ENCODE peak calls at places on chromosome 22, in nine cellular contexts. V is aorta, U is head of caudate nucleus, T is pancreas, I is mucosa of gallbladder, D is GM06990, C is bronchial epithelial cell, N is KBM-7, L is mesothelial cell of epicardium. G is an unnamed sample.

GRCh38 chr22:31826443-31826842 is 72.6 kb downstream of the DEPDC5 start:
- DNase-seq in V (no peak), N (no peak), U (peak; percentile 26), D (no peak), C (peak; percentile 76), L (no peak), T (no peak), I (no peak), G (no peak)

GRCh38 chr22:46878549-46878948 is 116.1 kb downstream of the TBC1D22A start:
- DNase-seq in I (no peak), V (no peak), T (no peak), D (no peak), N (no peak), C (no peak), U (no peak), L (no peak), G (no peak)

GRCh38 chr22:36478966-36479365 is 2.5 kb downstream of the TXN2 start:
- DNase-seq in C (no peak), N (no peak), T (no peak), I (no peak), L (no peak), U (no peak), V (no peak), D (no peak), G (no peak)

GRCh38 chr22:37898441-37899181 is 7.5 kb upstream of the MICALL1 start:
- DNase-seq in U (peak; percentile 74), T (peak; percentile 81), V (no peak), N (no peak), I (peak; percentile 53), C (peak; percentile 88), D (no peak), L (no peak), G (no peak)

GRCh38 chr22:30208631-30209603 is 37.6 kb downstream of the LIF start:
- DNase-seq in L (no peak), T (peak; percentile 63), U (no peak), N (no peak), V (peak; percentile 88), C (no peak), I (peak; percentile 85), D (no peak), G (peak; percentile 82)

GRCh38 chr22:20241579-20242392 is 26.3 kb downstream of the RTN4R start:
- DNase-seq in L (no peak), C (no peak), I (no peak), N (no peak), U (peak; percentile 51), D (no peak), V (peak; percentile 45), T (no peak), G (no peak)

GRCh38 chr22:36745301-36745995 is 30.5 kb downstream of the IFT27 start:
- DNase-seq in I (no peak), V (no peak), D (no peak), C (peak; percentile 50), T (no peak), N (no peak), L (no peak), U (no peak), G (no peak)

GRCh38 chr22:23067023-23067650 is 3.2 kb upstream of the GNAZ start:
- DNase-seq in U (peak; percentile 9), V (peak; percentile 42), D (no peak), L (peak; percentile 10), C (no peak), I (no peak), T (no peak), N (no peak), G (no peak)

GRCh38 chr22:41009222-41009948 is 58.2 kb downstream of the RBX1 start:
- DNase-seq in C (peak; percentile 43), N (peak; percentile 55), V (no peak), T (no peak), U (no peak), L (no peak), I (no peak), D (no peak), G (no peak)

GRCh38 chr22:47213571-47214230 is 451.3 kb downstream of the TBC1D22A start:
- DNase-seq in N (peak; percentile 65), I (no peak), U (no peak), D (no peak), L (no peak), C (no peak), T (no peak), V (no peak), G (no peak)

GRCh38 chr22:25780673-25781072 is 38.7 kb downstream of the MYO18B start:
- DNase-seq in L (no peak), T (no peak), V (no peak), C (no peak), U (no peak), N (no peak), I (peak; percentile 12), D (no peak), G (no peak)

GRCh38 chr22:40449676-40450035 is 79.3 kb downstream of the SGSM3 start:
- DNase-seq in V (no peak), L (no peak), C (peak; percentile 29), N (no peak), I (no peak), U (no peak), T (no peak), D (no peak), G (no peak)

GRCh38 chr22:38754247-38755154 is 1.3 kb downstream of the SUN2 start:
- DNase-seq in U (no peak), I (peak; percentile 73), L (no peak), C (peak; percentile 73), V (peak; percentile 85), T (peak; percentile 87), N (peak; percentile 74), D (no peak), G (peak; percentile 71)

GRCh38 chr22:31447337-31447736 is 42.3 kb downstream of the EIF4ENIF1 start:
- DNase-seq in T (no peak), D (no peak), C (no peak), L (no peak), U (no peak), I (no peak), N (no peak), V (no peak), G (no peak)

GRCh38 chr22:46002757-46003270 is 25.9 kb upstream of the WNT7B start:
- DNase-seq in V (no peak), N (no peak), I (no peak), D (no peak), C (no peak), T (peak; percentile 17), L (no peak), U (no peak), G (peak; percentile 48)

GRCh38 chr22:36184433-36185035 is 17.1 kb downstream of the APOL4 start:
- DNase-seq in L (no peak), V (no peak), T (no peak), N (no peak), C (no peak), D (no peak), U (no peak), I (no peak), G (no peak)

GRCh38 chr22:26812731-26813130 is 155.3 kb downstream of the MIAT start:
- DNase-seq in N (no peak), D (no peak), V (no peak), C (no peak), T (no peak), I (no peak), L (no peak), U (no peak), G (no peak)

GRCh38 chr22:36732609-36733008 is 29.1 kb upstream of the CACNG2 start:
- DNase-seq in U (no peak), V (no peak), C (no peak), T (no peak), N (no peak), I (no peak), D (no peak), L (no peak), G (no peak)

GRCh38 chr22:32465661-32466060 is 1.4 kb upstream of the BPIFC start:
- DNase-seq in C (no peak), I (no peak), N (no peak), V (no peak), T (no peak), L (no peak), U (no peak), D (no peak), G (no peak)

GRCh38 chr22:19523240-19524169 is 705 bp downstream of the CLDN5 start:
- DNase-seq in D (peak; percentile 35), T (no peak), U (no peak), V (no peak), C (no peak), L (no peak), N (no peak), I (no peak), G (peak; percentile 40)

GRCh38 chr22:29600846-29601245 is 2.6 kb upstream of the NF2 start:
- DNase-seq in V (no peak), N (no peak), C (no peak), I (no peak), L (no peak), T (no peak), U (no peak), D (no peak), G (no peak)

GRCh38 chr22:22366478-22366988 is 121.9 kb downstream of the VPREB1 start:
- DNase-seq in D (no peak), T (no peak), U (no peak), V (no peak), N (no peak), L (no peak), I (no peak), C (no peak), G (no peak)

GRCh38 chr22:24290459-24290858 is 19.8 kb downstream of the SPECC1L start:
- DNase-seq in V (no peak), C (no peak), N (no peak), T (no peak), I (no peak), D (no peak), L (no peak), U (no peak), G (no peak)

GRCh38 chr22:19959043-19959586 is 17.5 kb upstream of the TXNRD2 start:
- DNase-seq in T (peak; percentile 86), U (no peak), N (no peak), D (no peak), I (peak; percentile 63), V (peak; percentile 85), C (peak; percentile 61), L (peak; percentile 67), G (peak; percentile 89)

GRCh38 chr22:35528967-35529366 is 11.7 kb upstream of the RASD2 start:
- DNase-seq in C (no peak), T (no peak), L (no peak), D (no peak), U (no peak), I (no peak), N (no peak), V (no peak), G (no peak)

GRCh38 chr22:42056757-42057511 is 13.7 kb downstream of the NAGA start:
- DNase-seq in L (no peak), D (no peak), I (no peak), C (no peak), T (no peak), N (no peak), U (no peak), V (no peak), G (no peak)

GRCh38 chr22:24059793-24060192 is 48.7 kb downstream of the CABIN1 start:
- DNase-seq in N (no peak), U (no peak), T (no peak), L (no peak), V (no peak), C (no peak), D (no peak), I (no peak), G (no peak)

GRCh38 chr22:20750461-20751184 is 23.3 kb upstream of the SERPIND1 start:
- DNase-seq in T (peak; percentile 65), I (peak; percentile 51), N (no peak), V (peak; percentile 83), L (no peak), D (peak; percentile 46), U (peak; percentile 58), C (peak; percentile 86), G (peak; percentile 72)

GRCh38 chr22:24727218-24727851 is 47.2 kb downstream of the PIWIL3 start:
- DNase-seq in D (no peak), V (no peak), U (no peak), T (no peak), C (peak; percentile 90), N (peak; percentile 62), L (no peak), I (peak; percentile 50), G (no peak)

GRCh38 chr22:46721716-46722115 is 16.3 kb downstream of the CERK start:
- DNase-seq in D (no peak), I (no peak), C (peak; percentile 43), V (no peak), N (no peak), L (no peak), T (no peak), U (no peak), G (no peak)

G was measured in Right ventricle myocardium superior.